ENCODE peak calls at places on chromosomes 2 and 18, in ten cellular contexts. O is HCT116; W is type B pancreatic cell; K is ACHN; X is H4; I is cardiac muscle cell; E is cardiac fibroblast; Q is GM23338; P is CD4-positive, CD25-positive, alpha-beta regulatory T cell; G is iris pigment epithelial cell. A is an unnamed sample.
A peak's percentile ranks its signal among the peaks of the same experiment; 100 is the strongest.

GRCh38 chr2:172765664-172766063 is 30.0 kb downstream of the RAPGEF4 start:
- DNase-seq in G (no peak), W (no peak), E (no peak), I (no peak), P (no peak), K (no peak), X (no peak), O (no peak), Q (no peak), A (no peak)

GRCh38 chr2:202038471-202039277 is 5.0 kb downstream of the FZD7 start:
- DNase-seq in X (peak; percentile 53), E (peak; percentile 10), O (peak; percentile 29), W (no peak), K (peak; percentile 69), Q (peak; percentile 67), I (peak; percentile 70), G (peak; percentile 60), P (no peak), A (no peak)

GRCh38 chr2:3451926-3452671 is 67.2 kb downstream of the ADI1 start:
- DNase-seq in E (no peak), Q (no peak), O (no peak), G (no peak), X (no peak), W (no peak), K (no peak), P (no peak), I (no peak), A (no peak)

GRCh38 chr2:151927501-151928221 is 99.4 kb upstream of the ARL5A start:
- DNase-seq in W (no peak), O (no peak), K (no peak), I (no peak), E (no peak), P (no peak), Q (peak; percentile 45), G (no peak), X (no peak), A (no peak)

GRCh38 chr2:64735504-64735903 is 81.8 kb upstream of the SERTAD2 start:
- DNase-seq in P (no peak), E (no peak), K (no peak), Q (no peak), O (no peak), I (no peak), X (no peak), W (no peak), G (no peak), A (no peak)

GRCh38 chr2:181829230-181829629 is 62.3 kb upstream of the ITPRID2 start:
- DNase-seq in G (no peak), X (no peak), Q (no peak), I (no peak), K (no peak), P (no peak), E (no peak), W (no peak), O (no peak), A (no peak)

GRCh38 chr18:49784427-49785185 is 28.7 kb downstream of the ACAA2 start:
- DNase-seq in G (peak; percentile 42), K (no peak), X (no peak), O (no peak), E (peak; percentile 46), P (no peak), I (no peak), Q (no peak), W (no peak), A (no peak)

GRCh38 chr2:11805920-11806319 is 59.5 kb downstream of the LPIN1 start:
- DNase-seq in X (no peak), I (no peak), E (no peak), G (no peak), P (no peak), W (peak; percentile 42), Q (no peak), K (no peak), O (no peak), A (no peak)

GRCh38 chr2:10489842-10490555 is 41.9 kb upstream of the ODC1 start:
- DNase-seq in G (peak; percentile 11), I (no peak), Q (no peak), E (peak; percentile 77), O (no peak), W (no peak), P (no peak), K (no peak), X (no peak), A (no peak)

GRCh38 chr2:135586148-135586547 is 54.9 kb downstream of the R3HDM1 start:
- DNase-seq in E (peak; percentile 12), X (no peak), P (no peak), K (no peak), Q (peak; percentile 35), I (peak; percentile 2), W (no peak), O (no peak), G (peak; percentile 5), A (no peak)

GRCh38 chr18:77857926-77858325 is 608.3 kb downstream of the GALR1 start:
- DNase-seq in P (no peak), G (no peak), K (no peak), I (no peak), X (no peak), O (no peak), W (no peak), E (no peak), Q (no peak), A (no peak)

GRCh38 chr2:112149194-112149593 is 11.0 kb downstream of the FBLN7 start:
- DNase-seq in Q (no peak), G (no peak), I (no peak), E (no peak), K (no peak), W (peak; percentile 51), P (no peak), O (no peak), X (no peak), A (no peak)